ENCODE peak calls at places on chromosomes 6 and 20, in six cellular contexts. N, X, C, G, U and L are unnamed samples.

GRCh38 chr6:83057705-83058321 is 7.8 kb downstream of the UBE3D start:
- DNase-seq in C (peak), U (no peak), N (no peak), G (peak), X (peak), L (no peak)

GRCh38 chr6:76861403-76861802 is 601.9 kb downstream of the HTR1B start:
- DNase-seq in G (peak), N (no peak), C (no peak), X (peak), U (no peak), L (no peak)

GRCh38 chr6:34005845-34006644 is 139.8 kb downstream of the GRM4 start:
- DNase-seq in G (no peak), X (no peak), U (no peak), C (no peak), N (no peak), L (no peak)

GRCh38 chr6:119686240-119686639 is 336.7 kb upstream of the MAN1A1 start:
- DNase-seq in G (no peak), U (no peak), N (no peak), X (no peak), C (no peak), L (no peak)

GRCh38 chr6:87396595-87397392 is 11.0 kb upstream of the CFAP206 start:
- DNase-seq in U (no peak), C (no peak), X (no peak), N (no peak), G (no peak), L (no peak)

GRCh38 chr6:17580518-17581048 is 19.5 kb upstream of the FAM8A1 start:
- DNase-seq in X (no peak), N (no peak), C (no peak), G (no peak), U (no peak), L (no peak)

GRCh38 chr6:113015249-113015648 is 668.1 kb downstream of the RFPL4B start:
- DNase-seq in G (no peak), U (no peak), C (no peak), N (no peak), X (no peak), L (no peak)

GRCh38 chr6:100475554-100476325 is 11.0 kb upstream of the SIM1 start:
- DNase-seq in C (no peak), U (peak), N (no peak), X (no peak), G (no peak), L (no peak)

GRCh38 chr6:971981-972640 is 279.2 kb upstream of the EXOC2 start:
- DNase-seq in X (no peak), N (no peak), G (no peak), U (no peak), C (no peak), L (no peak)

GRCh38 chr20:2382833-2383232 is 2.1 kb downstream of the TGM6 start:
- DNase-seq in C (no peak), N (no peak), U (no peak), G (no peak), X (no peak), L (no peak)

GRCh38 chr6:19851273-19852089 is 14.3 kb downstream of the ID4 start:
- DNase-seq in U (no peak), G (peak), X (peak), C (no peak), N (no peak), L (no peak)

GRCh38 chr6:30763618-30764489 is 19.5 kb upstream of the IER3 start:
- DNase-seq in U (peak), X (no peak), C (no peak), N (no peak), G (peak), L (no peak)

GRCh38 chr6:166855416-166855815 is 100.9 kb downstream of the RNASET2 start:
- DNase-seq in C (no peak), G (no peak), N (no peak), X (no peak), U (no peak), L (no peak)

GRCh38 chr6:100088009-100088408 is 94.0 kb upstream of the MCHR2 start:
- DNase-seq in G (no peak), C (no peak), X (no peak), N (no peak), U (no peak), L (no peak)

GRCh38 chr6:150312395-150312794 is 56.4 kb upstream of the IYD start:
- DNase-seq in N (no peak), G (no peak), U (no peak), C (no peak), X (no peak), L (no peak)

GRCh38 chr20:46681032-46681854 is 8.0 kb downstream of the TP53RK start:
- DNase-seq in C (peak), U (peak), G (peak), N (no peak), X (peak), L (peak)

GRCh38 chr6:83071023-83071422 is 3.6 kb downstream of the DOP1A start:
- DNase-seq in U (peak), X (no peak), N (no peak), C (no peak), G (no peak), L (no peak)

GRCh38 chr6:70398783-70399730 is 14.3 kb upstream of the FAM135A start:
- DNase-seq in C (peak), X (no peak), N (no peak), U (no peak), G (peak), L (no peak)

GRCh38 chr20:46767127-46767761 is 57.8 kb downstream of the SLC2A10 start:
- DNase-seq in G (peak), X (peak), U (no peak), N (peak), C (peak), L (no peak)

DNA sequence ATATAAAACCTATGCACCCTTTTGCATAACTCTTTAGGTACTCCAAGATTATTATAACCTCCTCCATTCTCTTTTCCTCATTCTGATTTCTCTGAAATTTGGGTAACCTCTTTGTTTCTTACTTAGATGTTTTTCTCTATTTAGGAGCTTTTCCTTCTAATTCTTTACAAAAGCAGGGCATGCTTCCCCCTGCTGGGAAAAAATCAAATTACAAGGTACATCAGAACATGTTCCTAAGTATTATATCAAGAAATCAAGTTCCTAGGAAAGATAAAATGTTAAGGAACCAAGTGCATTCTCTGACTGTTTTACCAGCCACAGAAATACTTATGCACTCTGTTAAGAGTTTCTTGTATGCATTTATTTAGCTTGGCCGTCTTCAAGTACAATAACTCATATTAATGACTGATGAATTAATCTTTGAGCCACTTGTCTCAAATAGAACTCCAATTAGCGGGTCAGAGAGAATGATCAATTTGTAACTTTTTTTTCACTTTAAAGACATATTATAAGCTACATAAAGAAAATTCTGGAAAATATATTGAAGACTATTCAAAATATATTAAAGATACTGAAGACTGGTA is 2.1 kb downstream of the KHDRBS2 start:
- DNase-seq in X (no peak), N (no peak), G (peak), C (no peak), U (no peak), L (no peak)
- TF ChIP-seq TAF1 in X (no peak), N (no peak), G (no peak), C (no peak), U (no peak), L (no peak)

GRCh38 chr20:25508083-25508770 is 77.1 kb downstream of the NINL start:
- DNase-seq in X (no peak), N (no peak), C (no peak), G (peak), U (no peak), L (no peak)
- TF ChIP-seq POLR2A in X (no peak), N (no peak), C (no peak), G (peak), U (no peak), L (no peak)

GRCh38 chr20:49490689-49491088 is 8.2 kb upstream of the KCNB1 start:
- DNase-seq in N (no peak), C (no peak), U (no peak), G (peak), X (no peak), L (no peak)
- TF ChIP-seq POLR2AphosphoS5 in N (no peak), C (no peak), U (no peak), G (no peak), X (no peak), L (no peak)

GRCh38 chr6:155694429-155694795 is 238.8 kb upstream of the NOX3 start:
- DNase-seq in N (no peak), C (no peak), X (no peak), U (no peak), G (no peak), L (no peak)
- TF ChIP-seq TAF1 in N (no peak), C (no peak), X (no peak), U (no peak), G (no peak), L (no peak)

GRCh38 chr6:44249082-44249748 is 2.3 kb downstream of the HSP90AB1 start:
- DNase-seq in X (no peak), U (no peak), G (no peak), N (no peak), C (no peak), L (no peak)

GRCh38 chr6:44248579-44248978 is 1.7 kb downstream of the HSP90AB1 start:
- DNase-seq in G (no peak), X (no peak), U (no peak), N (no peak), C (no peak), L (no peak)

GRCh38 chr6:44250718-44251123 is 3.8 kb downstream of the HSP90AB1 start:
- DNase-seq in C (no peak), G (no peak), U (no peak), X (no peak), N (no peak), L (no peak)

GRCh38 chr6:44251576-44252524 is 4.9 kb downstream of the HSP90AB1 start:
- DNase-seq in X (no peak), C (no peak), N (no peak), G (no peak), U (no peak), L (no peak)

DNA sequence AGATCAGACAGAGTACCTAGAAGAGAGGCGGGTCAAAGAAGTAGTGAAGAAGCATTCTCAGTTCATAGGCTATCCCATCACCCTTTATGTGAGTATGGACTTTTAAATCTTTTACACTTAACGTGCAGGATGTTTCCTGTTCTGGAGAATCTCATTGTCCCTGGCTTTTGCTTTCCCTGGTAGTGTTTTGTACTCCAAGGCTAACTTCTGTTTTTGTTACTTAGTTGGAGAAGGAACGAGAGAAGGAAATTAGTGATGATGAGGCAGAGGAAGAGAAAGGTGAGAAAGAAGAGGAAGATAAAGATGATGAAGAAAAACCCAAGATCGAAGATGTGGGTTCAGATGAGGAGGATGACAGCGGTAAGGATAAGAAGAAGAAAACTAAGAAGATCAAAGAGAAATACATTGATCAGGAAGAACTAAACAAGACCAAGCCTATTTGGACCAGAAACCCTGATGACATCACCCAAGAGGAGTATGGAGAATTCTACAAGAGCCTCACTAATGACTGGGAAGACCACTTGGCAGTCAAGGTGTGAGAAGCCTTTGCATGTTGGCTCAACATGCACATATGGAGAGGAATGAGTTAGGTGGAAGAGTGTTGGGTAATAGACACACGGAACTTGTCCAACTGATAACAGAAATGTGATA is 3.3 kb downstream of the HSP90AB1 start:
- DNase-seq in G (no peak), X (no peak), U (no peak), N (no peak), C (no peak), L (no peak)
- TF ChIP-seq POLR2A in G (no peak), X (peak), U (no peak), N (no peak), C (peak), L (no peak)

DNA sequence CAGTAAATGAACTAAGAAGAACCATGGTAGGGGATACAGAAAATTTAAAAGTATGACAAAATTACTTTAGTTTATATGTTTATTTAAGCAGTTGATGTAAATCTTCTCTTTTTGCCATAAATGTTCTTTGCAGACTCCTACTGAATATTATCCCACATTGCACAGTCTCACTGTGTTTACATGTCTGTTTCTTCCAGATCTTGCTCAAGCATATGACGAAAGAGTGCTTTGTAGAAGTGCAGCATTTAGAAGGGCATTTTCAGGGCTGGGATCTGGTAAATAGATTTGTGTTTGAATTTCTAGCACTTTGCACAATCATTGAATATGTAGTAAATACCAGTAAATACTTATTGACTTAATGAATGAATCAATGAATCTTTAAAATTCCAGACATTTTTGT is 152.0 kb upstream of the EPHA7 start:
- DNase-seq in G (no peak), N (no peak), U (no peak), C (no peak), X (no peak), L (no peak)
- TF ChIP-seq POLR2AphosphoS5 in G (no peak), N (no peak), U (no peak), C (no peak), X (no peak), L (no peak)

GRCh38 chr20:17586250-17586649 is 16.4 kb downstream of the DSTN start:
- DNase-seq in C (no peak), U (no peak), X (no peak), G (no peak), N (no peak), L (no peak)

GRCh38 chr20:17583126-17583525 is 13.3 kb downstream of the DSTN start:
- DNase-seq in X (no peak), U (no peak), G (no peak), N (no peak), C (no peak), L (no peak)

GRCh38 chr20:17587148-17587547 is 17.3 kb downstream of the DSTN start:
- DNase-seq in X (no peak), N (no peak), U (no peak), G (no peak), C (no peak), L (no peak)

GRCh38 chr20:17587831-17588230 is 18.0 kb downstream of the DSTN start:
- DNase-seq in N (no peak), C (no peak), G (no peak), X (no peak), U (no peak), L (no peak)

GRCh38 chr20:17584684-17585083 is 14.8 kb downstream of the DSTN start:
- DNase-seq in N (no peak), G (no peak), U (no peak), X (no peak), C (no peak), L (no peak)
- TF ChIP-seq TAF1 in N (no peak), G (no peak), U (no peak), X (no peak), C (no peak), L (no peak)

GRCh38 chr6:125985967-125986294 is 409 bp upstream of the TRMT11 start:
- DNase-seq in N (no peak), C (no peak), G (no peak), U (no peak), X (no peak), L (no peak)

GRCh38 chr6:125985522-125985921 is 818 bp upstream of the TRMT11 start:
- DNase-seq in G (peak), C (no peak), N (no peak), X (no peak), U (no peak), L (no peak)

GRCh38 chr6:125986956-125987617 is 747 bp downstream of the TRMT11 start:
- DNase-seq in G (peak), X (no peak), U (peak), C (peak), N (no peak), L (no peak)

GRCh38 chr6:125988280-125988679 is 1.9 kb downstream of the TRMT11 start:
- DNase-seq in C (no peak), X (no peak), U (no peak), G (no peak), N (no peak), L (no peak)

DNA sequence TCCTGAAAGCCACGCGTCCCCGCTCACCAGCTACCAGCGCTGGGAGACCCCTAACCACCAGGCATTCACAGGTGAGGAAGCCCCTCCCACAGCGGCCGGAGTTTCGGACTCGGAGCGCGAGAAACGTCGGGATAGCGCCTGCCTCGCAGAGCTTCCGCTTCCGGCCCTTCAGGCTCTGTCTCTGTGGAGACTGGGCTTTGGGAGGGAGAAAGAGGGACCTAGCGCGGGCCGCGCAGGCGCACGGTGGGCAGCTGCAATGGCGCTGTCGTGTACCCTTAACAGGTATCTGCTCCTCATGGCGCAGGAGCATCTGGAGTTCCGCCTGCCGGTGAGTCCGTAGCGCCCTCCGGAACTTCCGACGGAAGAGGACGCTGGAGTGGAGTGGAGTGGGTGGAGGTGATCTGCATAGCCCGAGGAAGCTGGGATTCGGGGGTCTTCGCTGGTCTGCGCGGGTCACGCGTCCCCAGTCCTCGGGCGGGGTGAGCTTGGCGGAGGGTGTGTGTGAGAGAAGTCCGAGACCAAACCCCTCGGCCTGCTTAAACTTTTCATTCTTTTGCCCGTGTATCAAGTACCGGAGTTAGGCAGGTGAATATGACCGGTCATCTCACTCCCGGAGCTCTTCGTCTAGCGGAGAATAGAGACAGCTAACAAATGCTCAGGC is at the start of gene TRMT11:
- DNase-seq in N (peak), U (peak), X (peak), G (peak), C (peak), L (peak)
- TF ChIP-seq POLR2A in N (peak), U (peak), X (peak), G (peak), C (peak), L (peak)

DNA sequence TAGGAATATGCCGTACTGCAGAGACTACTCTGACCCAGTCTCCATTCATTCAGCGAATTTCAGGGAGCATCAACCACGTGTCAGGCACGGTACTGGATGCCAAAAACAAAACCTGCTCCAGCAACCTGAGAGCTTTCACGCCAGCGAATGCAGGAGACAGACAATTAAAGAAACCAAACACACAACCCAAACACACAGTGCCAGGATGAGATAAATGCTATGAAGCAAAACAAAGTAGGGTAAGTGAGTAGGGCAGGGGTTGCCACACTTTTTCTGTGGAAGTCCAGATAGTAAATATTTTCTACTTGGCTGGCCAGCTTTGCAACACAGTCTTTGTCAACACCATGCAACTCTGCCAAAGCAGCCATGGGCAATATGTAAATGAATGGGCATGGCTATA is 10.0 kb downstream of the MOCS1 start:
- DNase-seq in X (no peak), U (no peak), G (no peak), C (no peak), N (no peak), L (no peak)
- TF ChIP-seq POLR2AphosphoS5 in X (no peak), U (no peak), G (no peak), C (no peak), N (no peak), L (no peak)